ENCODE peak calls at places on chromosomes 3 and 15, in eight cellular contexts. I is heart right ventricle, O is K562, S is WTC11, E is AG04450, L is AG09309, Y is endothelial cell, C is cardiac muscle cell. P is an unnamed sample.

GRCh38 chr3:172125963-172126403 is 86.6 kb downstream of the FNDC3B start:
- DNase-seq in I (peak; percentile 74), O (no peak), S (no peak), E (no peak), L (no peak), Y (no peak), C (no peak), P (no peak)

GRCh38 chr3:30183421-30183820 is 423.0 kb upstream of the TGFBR2 start:
- DNase-seq in I (no peak), O (no peak), S (no peak), E (no peak), L (no peak), Y (no peak), C (no peak), P (no peak)

GRCh38 chr3:156472150-156472549 is 82.8 kb downstream of the SSR3 start:
- DNase-seq in I (no peak), O (no peak), S (no peak), E (no peak), L (no peak), Y (no peak), C (no peak), P (peak; percentile 13)

GRCh38 chr3:15645740-15646490 is 44.4 kb downstream of the BTD start:
- DNase-seq in I (no peak), O (no peak), S (no peak), E (no peak), L (peak; percentile 88), Y (no peak), C (no peak), P (no peak)

GRCh38 chr15:101047301-101047781 is 128.2 kb downstream of the LRRK1 start:
- DNase-seq in I (peak; percentile 2), O (no peak), S (no peak), E (no peak), L (no peak), Y (peak; percentile 3), C (no peak), P (no peak)

GRCh38 chr3:40179016-40179415 is 130.5 kb upstream of the EIF1B start:
- DNase-seq in I (peak; percentile 61), O (peak; percentile 58), S (peak; percentile 87), E (peak; percentile 27), L (peak; percentile 33), Y (peak; percentile 80), C (peak; percentile 77), P (peak; percentile 54)

GRCh38 chr15:51737538-51738305 is at the start of gene LYSMD2:
- DNase-seq in I (peak; percentile 86), O (peak; percentile 79), S (peak; percentile 52), E (no peak), L (no peak), Y (peak; percentile 61), C (peak; percentile 65), P (peak; percentile 83)

GRCh38 chr3:46280105-46280797 is 38.0 kb downstream of the CCR3 start:
- DNase-seq in I (no peak), O (no peak), S (no peak), E (no peak), L (no peak), Y (no peak), C (no peak), P (no peak)

GRCh38 chr15:50145451-50145872 is 26.4 kb upstream of the ATP8B4 start:
- DNase-seq in I (no peak), O (peak; percentile 67), S (no peak), E (peak; percentile 65), L (no peak), Y (no peak), C (peak; percentile 79), P (peak; percentile 29)

DNA sequence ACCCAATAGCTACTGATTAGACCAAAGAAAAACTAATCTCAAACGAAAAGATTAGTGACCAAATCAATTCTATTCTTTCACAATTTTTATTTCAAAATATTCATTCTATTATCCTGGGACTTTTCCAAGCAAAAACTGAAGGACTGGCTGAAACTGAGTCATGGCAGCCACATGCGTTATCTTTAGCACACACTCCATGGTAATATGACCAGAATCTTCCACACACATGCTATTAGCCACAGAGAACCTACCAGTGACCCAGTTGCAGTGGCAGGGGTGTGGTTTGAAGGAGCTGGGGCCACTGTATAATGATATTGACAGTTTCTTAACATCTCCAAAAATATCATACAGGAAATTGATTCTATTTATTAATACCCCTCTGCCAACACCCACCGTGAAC is 154.8 kb upstream of the ABI3BP start:
- DNase-seq in I (no peak), O (peak; percentile 9), S (no peak), E (no peak), L (no peak), Y (no peak), C (no peak), P (no peak)
- TF ChIP-seq CTCF in I (no peak), O (no peak), S (no peak), E (no peak), L (no peak), Y (no peak), C (no peak), P (no peak)

DNA sequence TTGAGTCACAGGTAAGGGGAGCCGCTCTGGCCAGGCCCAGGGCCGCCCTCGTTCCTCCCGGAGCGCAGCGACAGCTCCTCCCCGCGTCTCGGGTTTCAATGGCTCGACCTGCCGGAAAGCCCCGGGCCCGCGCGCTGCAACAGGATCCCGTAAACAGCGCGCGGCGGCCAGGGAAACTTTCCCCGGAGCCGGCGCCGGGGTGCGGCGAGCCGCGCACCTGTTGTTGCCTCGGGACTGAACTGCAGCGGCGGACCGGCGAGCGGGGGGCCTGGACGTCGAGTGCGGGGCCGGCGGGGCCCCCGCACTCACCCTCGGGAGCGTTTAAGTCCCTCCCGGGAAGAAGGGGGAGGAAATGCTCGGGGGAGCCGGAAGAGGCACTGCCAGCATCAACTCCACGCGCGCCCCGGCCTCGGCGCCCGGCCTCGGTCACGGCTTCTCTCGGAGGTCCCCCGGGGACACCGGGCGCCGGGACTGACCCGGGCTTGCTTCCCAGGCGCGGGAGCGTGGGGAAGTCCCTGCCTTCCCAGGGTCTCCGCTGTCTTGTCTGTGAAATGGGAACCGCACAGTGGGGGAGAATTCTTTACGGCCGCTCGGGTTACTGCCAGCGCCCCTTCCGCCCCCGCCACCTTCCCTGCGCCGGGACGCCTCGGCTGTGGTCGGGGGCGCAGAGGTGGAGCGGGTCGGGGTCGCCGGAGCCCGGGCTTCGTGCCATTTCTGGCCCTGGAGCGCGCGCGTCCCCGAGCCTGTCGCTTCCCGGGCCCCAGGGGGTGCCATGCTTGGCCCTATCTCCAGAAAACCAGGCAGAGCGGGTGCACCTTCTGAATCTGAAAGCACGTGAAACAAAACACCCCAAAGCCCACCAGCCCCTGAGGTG is 7.4 kb upstream of the PGPEP1L start:
- DNase-seq in I (peak; percentile 32), O (peak; percentile 53), S (peak; percentile 85), E (no peak), L (no peak), Y (peak; percentile 62), C (peak; percentile 90), P (peak; percentile 85)
- TF ChIP-seq CTCF in I (no peak), O (no peak), S (no peak), E (no peak), L (no peak), Y (no peak), C (no peak), P (no peak)

GRCh38 chr15:70974004-70974832 is 81.6 kb downstream of the LRRC49 start:
- DNase-seq in I (no peak), O (no peak), S (no peak), E (peak; percentile 36), L (peak; percentile 49), Y (no peak), C (peak; percentile 25), P (no peak)
- TF ChIP-seq CTCF in I (no peak), O (no peak), S (peak; percentile 34), E (peak; percentile 51), L (peak; percentile 39), Y (peak; percentile 58), C (peak; percentile 45), P (no peak)

GRCh38 chr3:154113609-154114008 is 7.6 kb upstream of the ARHGEF26 start:
- DNase-seq in I (no peak), O (no peak), S (no peak), E (no peak), L (no peak), Y (no peak), C (no peak), P (no peak)
- TF ChIP-seq CTCF in I (no peak), O (no peak), S (no peak), E (no peak), L (no peak), Y (no peak), C (no peak), P (no peak)

GRCh38 chr3:36814776-36815175 is 50.4 kb upstream of the DCLK3 start:
- DNase-seq in I (no peak), O (peak; percentile 41), S (no peak), E (no peak), L (no peak), Y (no peak), C (no peak), P (no peak)
- TF ChIP-seq CTCF in I (peak; percentile 15), O (peak; percentile 50), S (peak; percentile 31), E (peak; percentile 42), L (peak; percentile 28), Y (peak; percentile 44), C (peak; percentile 32), P (no peak)

DNA sequence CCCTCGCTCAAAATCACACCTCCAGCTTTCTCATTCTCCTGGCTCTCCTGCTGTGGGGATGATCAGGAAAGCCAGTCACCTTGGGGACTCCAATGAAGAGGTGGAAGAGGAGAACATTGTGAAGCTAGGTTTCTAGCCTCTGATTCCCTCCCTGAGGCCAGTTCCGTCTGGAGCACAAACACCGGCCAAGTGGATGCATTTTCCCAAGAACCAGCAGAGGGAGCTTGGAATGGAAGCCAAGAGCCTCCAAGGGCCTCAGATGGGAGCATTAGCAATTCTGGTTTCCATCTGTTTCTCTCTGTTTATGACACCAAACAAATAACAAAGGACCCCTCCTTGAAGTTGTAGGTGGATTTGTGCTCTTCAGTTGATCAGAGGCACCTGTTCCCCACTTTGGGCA is 40.6 kb upstream of the NMNAT3 start:
- DNase-seq in I (peak; percentile 45), O (no peak), S (peak; percentile 60), E (no peak), L (peak; percentile 8), Y (peak; percentile 67), C (peak; percentile 61), P (no peak)
- TF ChIP-seq CTCF in I (peak; percentile 50), O (peak; percentile 48), S (peak; percentile 29), E (peak; percentile 54), L (peak; percentile 68), Y (peak; percentile 62), C (peak; percentile 50), P (no peak)

DNA sequence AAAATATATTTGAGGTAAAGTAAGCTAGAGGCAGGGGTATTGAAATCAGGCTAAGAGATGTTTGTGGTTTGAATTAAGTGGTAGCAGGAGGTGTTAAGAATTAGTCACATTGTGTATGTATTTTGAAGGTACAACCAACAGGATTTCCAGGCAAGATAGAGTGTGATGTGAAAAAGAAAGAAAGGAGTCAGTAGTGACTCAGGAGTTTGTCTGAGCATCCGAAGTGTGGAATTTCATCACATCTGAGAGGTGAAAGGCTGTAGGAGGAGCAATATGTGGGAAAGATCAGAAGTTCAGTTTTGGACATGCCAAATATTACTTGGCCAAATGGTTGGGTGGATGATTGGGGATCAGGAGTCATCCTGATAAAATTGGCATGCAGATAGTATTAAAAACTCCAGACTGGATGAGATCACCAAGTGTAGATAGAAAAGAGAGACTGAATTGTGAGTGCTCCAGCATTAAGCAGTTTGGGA is 32.1 kb upstream of the EBLN2 start:
- DNase-seq in I (no peak), O (no peak), S (no peak), E (peak; percentile 41), L (peak; percentile 75), Y (no peak), C (no peak), P (no peak)
- TF ChIP-seq CTCF in I (no peak), O (no peak), S (no peak), E (no peak), L (no peak), Y (no peak), C (no peak), P (no peak)